ENCODE peak calls at places on chromosome 18, in five cellular contexts. One of them, this sample, is unnamed. For H3K4me1 and H3K36me3, the result is how much of the 10 kb centered on the place peaks cover.

GRCh38 chr18:33372442-33372841 is 68.1 kb downstream of the CCDC178 start:
- DNase-seq in MM.1S: no peak
- DNase-seq in tibial nerve: no peak
- DNase-seq in gastrocnemius medialis: no peak
- DNase-seq in heart right ventricle: no peak
- DNase-seq in this sample: no peak

GRCh38 chr18:63253018-63253417 is 66.6 kb downstream of the BCL2 start:
- DNase-seq in MM.1S: no peak
- DNase-seq in tibial nerve: no peak
- DNase-seq in gastrocnemius medialis: no peak
- DNase-seq in heart right ventricle: no peak
- DNase-seq in this sample: no peak

GRCh38 chr18:36397033-36397432 is 99.5 kb downstream of the FHOD3 start:
- DNase-seq in MM.1S: no peak
- DNase-seq in tibial nerve: no peak
- DNase-seq in gastrocnemius medialis: no peak
- DNase-seq in heart right ventricle: no peak
- DNase-seq in this sample: no peak

GRCh38 chr18:39529358-39529757 is 1963.8 kb upstream of the CELF4 start:
- DNase-seq in MM.1S: no peak
- DNase-seq in tibial nerve: no peak
- DNase-seq in gastrocnemius medialis: no peak
- DNase-seq in heart right ventricle: no peak
- DNase-seq in this sample: no peak

GRCh38 chr18:23992119-23992940 is 22.2 kb upstream of the TTC39C start:
- DNase-seq in MM.1S: no peak
- DNase-seq in tibial nerve: no peak
- DNase-seq in gastrocnemius medialis: no peak
- DNase-seq in heart right ventricle: peak
- DNase-seq in this sample: peak

GRCh38 chr18:68769423-68769822 is 28.5 kb upstream of the CCDC102B start:
- DNase-seq in MM.1S: no peak
- DNase-seq in tibial nerve: peak
- DNase-seq in gastrocnemius medialis: no peak
- DNase-seq in heart right ventricle: no peak
- DNase-seq in this sample: no peak

GRCh38 chr18:75161629-75162028 is 47.3 kb downstream of the PTGR3 start:
- DNase-seq in MM.1S: no peak
- DNase-seq in tibial nerve: peak
- DNase-seq in gastrocnemius medialis: no peak
- DNase-seq in heart right ventricle: peak
- DNase-seq in this sample: peak

GRCh38 chr18:42931501-42931900 is 184.0 kb downstream of the RIT2 start:
- DNase-seq in MM.1S: no peak
- DNase-seq in tibial nerve: no peak
- DNase-seq in gastrocnemius medialis: no peak
- DNase-seq in heart right ventricle: peak
- DNase-seq in this sample: no peak

GRCh38 chr18:80067321-80067720 is 33.1 kb downstream of the RBFA start:
- DNase-seq in MM.1S: no peak
- DNase-seq in tibial nerve: no peak
- DNase-seq in gastrocnemius medialis: no peak
- DNase-seq in heart right ventricle: no peak
- DNase-seq in this sample: no peak

GRCh38 chr18:56691530-56691929 is 40.4 kb downstream of the WDR7 start:
- DNase-seq in MM.1S: no peak
- DNase-seq in tibial nerve: no peak
- DNase-seq in gastrocnemius medialis: no peak
- DNase-seq in heart right ventricle: no peak
- DNase-seq in this sample: no peak

GRCh38 chr18:39149211-39149806 is 1583.7 kb upstream of the CELF4 start:
- DNase-seq in MM.1S: no peak
- DNase-seq in tibial nerve: no peak
- DNase-seq in gastrocnemius medialis: no peak
- DNase-seq in heart right ventricle: no peak
- DNase-seq in this sample: no peak

GRCh38 chr18:62739911-62740310 is 24.6 kb downstream of the PHLPP1 start:
- DNase-seq in MM.1S: no peak
- DNase-seq in tibial nerve: no peak
- DNase-seq in gastrocnemius medialis: no peak
- DNase-seq in heart right ventricle: no peak
- DNase-seq in this sample: no peak

GRCh38 chr18:79690586-79691482 is 11.2 kb downstream of the CTDP1 start:
- DNase-seq in MM.1S: no peak
- DNase-seq in tibial nerve: no peak
- DNase-seq in gastrocnemius medialis: no peak
- DNase-seq in heart right ventricle: no peak
- DNase-seq in this sample: no peak

GRCh38 chr18:13530879-13531387 is 195.4 kb downstream of the FAM210A start:
- DNase-seq in MM.1S: peak
- DNase-seq in tibial nerve: peak
- DNase-seq in gastrocnemius medialis: peak
- DNase-seq in heart right ventricle: peak
- DNase-seq in this sample: peak

GRCh38 chr18:67590571-67591141 is 74.1 kb upstream of the DSEL start:
- DNase-seq in MM.1S: peak
- DNase-seq in tibial nerve: no peak
- DNase-seq in gastrocnemius medialis: no peak
- DNase-seq in heart right ventricle: no peak
- DNase-seq in this sample: no peak

GRCh38 chr18:56747857-56748256 is 96.7 kb downstream of the WDR7 start:
- DNase-seq in MM.1S: no peak
- DNase-seq in tibial nerve: no peak
- DNase-seq in gastrocnemius medialis: no peak
- DNase-seq in heart right ventricle: no peak
- DNase-seq in this sample: no peak

GRCh38 chr18:33729556-33729955 is 151.5 kb downstream of the ASXL3 start:
- DNase-seq in MM.1S: no peak
- DNase-seq in tibial nerve: no peak
- DNase-seq in gastrocnemius medialis: no peak
- DNase-seq in heart right ventricle: no peak
- DNase-seq in this sample: no peak

GRCh38 chr18:47413327-47413726 is 161.9 kb upstream of the SKOR2 start:
- DNase-seq in MM.1S: no peak
- DNase-seq in tibial nerve: no peak
- DNase-seq in gastrocnemius medialis: no peak
- DNase-seq in heart right ventricle: no peak
- DNase-seq in this sample: no peak

GRCh38 chr18:6489977-6490376 is 75.3 kb upstream of the L3MBTL4 start:
- DNase-seq in MM.1S: no peak
- DNase-seq in tibial nerve: no peak
- DNase-seq in gastrocnemius medialis: no peak
- DNase-seq in heart right ventricle: no peak
- DNase-seq in this sample: no peak

GRCh38 chr18:53458266-53458665 is 766.2 kb downstream of the MBD2 start:
- DNase-seq in MM.1S: no peak
- DNase-seq in tibial nerve: no peak
- DNase-seq in gastrocnemius medialis: no peak
- DNase-seq in heart right ventricle: no peak
- DNase-seq in this sample: no peak

GRCh38 chr18:21093133-21093532 is 18.5 kb downstream of the ROCK1 start:
- DNase-seq in MM.1S: no peak
- DNase-seq in tibial nerve: no peak
- DNase-seq in gastrocnemius medialis: no peak
- DNase-seq in heart right ventricle: no peak
- DNase-seq in this sample: no peak

GRCh38 chr18:31046916-31047315 is 4.4 kb upstream of the DSC3 start:
- DNase-seq in MM.1S: no peak
- DNase-seq in tibial nerve: no peak
- DNase-seq in gastrocnemius medialis: no peak
- DNase-seq in heart right ventricle: no peak
- DNase-seq in this sample: no peak

GRCh38 chr18:32355896-32356295 is 114.8 kb downstream of the GAREM1 start:
- DNase-seq in MM.1S: no peak
- DNase-seq in tibial nerve: no peak
- DNase-seq in gastrocnemius medialis: no peak
- DNase-seq in heart right ventricle: no peak
- DNase-seq in this sample: no peak

GRCh38 chr18:62437520-62438329 is 85.1 kb upstream of the ZCCHC2 start:
- DNase-seq in MM.1S: no peak
- DNase-seq in tibial nerve: peak
- DNase-seq in gastrocnemius medialis: peak
- DNase-seq in heart right ventricle: no peak
- DNase-seq in this sample: peak

GRCh38 chr18:54119524-54120019 is 104.9 kb downstream of the MBD2 start:
- DNase-seq in MM.1S: peak
- DNase-seq in tibial nerve: peak
- DNase-seq in gastrocnemius medialis: no peak
- DNase-seq in heart right ventricle: peak
- DNase-seq in this sample: peak

GRCh38 chr18:13279181-13280065 is 60.9 kb downstream of the LDLRAD4 start:
- DNase-seq in MM.1S: no peak
- DNase-seq in tibial nerve: no peak
- DNase-seq in gastrocnemius medialis: no peak
- DNase-seq in heart right ventricle: no peak
- DNase-seq in this sample: no peak

GRCh38 chr18:69402219-69402989 is 1.7 kb downstream of the DOK6 start:
- DNase-seq in MM.1S: no peak
- DNase-seq in tibial nerve: no peak
- DNase-seq in gastrocnemius medialis: no peak
- DNase-seq in heart right ventricle: no peak
- DNase-seq in this sample: no peak

GRCh38 chr18:10406172-10406663 is 48.2 kb upstream of the APCDD1 start:
- DNase-seq in MM.1S: no peak
- DNase-seq in tibial nerve: no peak
- DNase-seq in gastrocnemius medialis: no peak
- DNase-seq in heart right ventricle: peak
- DNase-seq in this sample: no peak
- H3K4me1 ChIP-seq in MM.1S: under half
- H3K4me1 ChIP-seq in tibial nerve: under half
- H3K4me1 ChIP-seq in gastrocnemius medialis: under half
- H3K4me1 ChIP-seq in heart right ventricle: under half
- H3K4me1 ChIP-seq in this sample: under half

DNA sequence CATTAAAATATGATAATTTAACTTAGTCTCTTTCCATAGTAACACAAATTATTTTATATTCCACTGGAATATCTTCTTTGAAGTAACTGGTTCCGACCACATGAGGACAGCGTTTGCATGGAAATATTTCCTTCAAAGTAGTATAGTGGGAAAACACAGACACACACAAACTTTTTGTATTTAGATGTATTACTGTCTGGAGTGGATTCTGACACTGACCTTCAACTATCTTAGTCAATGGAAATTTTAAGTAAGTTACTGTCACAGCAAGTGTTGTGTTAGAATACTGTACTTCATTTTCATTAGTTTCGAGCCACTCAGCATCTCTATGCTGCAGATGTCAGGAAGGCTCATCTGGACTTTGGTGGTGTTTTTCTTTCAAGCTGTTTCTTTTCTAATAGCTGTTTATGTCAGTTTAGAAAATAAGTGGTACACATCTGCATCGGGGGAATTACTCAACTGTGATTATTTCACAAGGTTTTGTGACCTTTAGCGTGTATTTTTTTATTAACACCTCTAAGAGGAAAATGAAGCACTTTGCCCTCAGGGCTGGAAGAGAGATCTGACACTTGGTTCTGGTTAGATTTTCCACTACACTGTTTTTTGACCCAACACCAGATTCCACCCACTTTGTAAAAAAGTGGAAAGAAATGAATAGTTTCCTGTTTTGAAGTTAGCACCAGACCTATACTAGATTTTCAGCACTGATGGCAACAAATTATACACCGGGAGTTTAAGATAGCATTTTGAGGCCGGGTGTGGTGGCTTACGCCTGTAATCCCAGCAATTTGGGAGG is 18.9 kb upstream of the THOC1 start:
- DNase-seq in MM.1S: peak
- DNase-seq in tibial nerve: no peak
- DNase-seq in gastrocnemius medialis: no peak
- DNase-seq in heart right ventricle: no peak
- DNase-seq in this sample: no peak
- TF ChIP-seq CTCF in MM.1S: peak
- TF ChIP-seq CTCF in tibial nerve: peak
- TF ChIP-seq CTCF in gastrocnemius medialis: no peak
- TF ChIP-seq CTCF in heart right ventricle: peak
- TF ChIP-seq CTCF in this sample: peak

GRCh38 chr18:22283397-22283796 is 114.0 kb downstream of the GATA6 start:
- DNase-seq in MM.1S: no peak
- DNase-seq in tibial nerve: no peak
- DNase-seq in gastrocnemius medialis: no peak
- DNase-seq in heart right ventricle: no peak
- DNase-seq in this sample: no peak

GRCh38 chr18:22284581-22285230 is 115.3 kb downstream of the GATA6 start:
- DNase-seq in MM.1S: no peak
- DNase-seq in tibial nerve: no peak
- DNase-seq in gastrocnemius medialis: no peak
- DNase-seq in heart right ventricle: no peak
- DNase-seq in this sample: no peak

GRCh38 chr18:22285299-22286140 is 116.1 kb downstream of the GATA6 start:
- DNase-seq in MM.1S: no peak
- DNase-seq in tibial nerve: no peak
- DNase-seq in gastrocnemius medialis: no peak
- DNase-seq in heart right ventricle: no peak
- DNase-seq in this sample: no peak

GRCh38 chr18:22290004-22290403 is 120.6 kb downstream of the GATA6 start:
- DNase-seq in MM.1S: no peak
- DNase-seq in tibial nerve: no peak
- DNase-seq in gastrocnemius medialis: no peak
- DNase-seq in heart right ventricle: no peak
- DNase-seq in this sample: no peak

GRCh38 chr18:22286576-22286975 is 117.2 kb downstream of the GATA6 start:
- DNase-seq in MM.1S: no peak
- DNase-seq in tibial nerve: no peak
- DNase-seq in gastrocnemius medialis: no peak
- DNase-seq in heart right ventricle: no peak
- DNase-seq in this sample: no peak
- H3K36me3 ChIP-seq in MM.1S: under half
- H3K36me3 ChIP-seq in tibial nerve: under half
- H3K36me3 ChIP-seq in gastrocnemius medialis: under half
- H3K36me3 ChIP-seq in heart right ventricle: under half
- H3K36me3 ChIP-seq in this sample: under half

DNA sequence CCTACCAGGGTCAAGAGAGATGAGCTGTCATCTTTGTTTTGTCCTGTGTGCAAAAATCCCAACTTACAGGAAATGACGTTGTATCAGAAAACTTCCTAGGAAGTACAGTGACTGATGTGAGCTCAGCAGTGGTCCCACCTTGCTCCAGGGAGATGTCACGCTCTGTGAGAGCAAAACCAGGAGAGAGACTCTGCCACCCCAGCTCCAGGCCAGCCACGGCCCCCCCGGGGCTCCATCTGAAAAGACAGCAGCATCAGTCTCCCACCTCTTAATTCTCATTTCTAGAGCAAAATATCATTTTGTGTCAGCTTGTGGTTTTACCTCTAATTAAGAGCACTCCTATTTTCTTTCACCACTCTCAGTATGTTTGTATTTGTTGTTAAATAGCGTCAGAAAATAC is 57.5 kb downstream of the MYL12B start:
- DNase-seq in MM.1S: no peak
- DNase-seq in tibial nerve: no peak
- DNase-seq in gastrocnemius medialis: no peak
- DNase-seq in heart right ventricle: no peak
- DNase-seq in this sample: no peak
- H3K4me1 ChIP-seq in MM.1S: under half
- H3K4me1 ChIP-seq in tibial nerve: under half
- H3K4me1 ChIP-seq in gastrocnemius medialis: under half
- H3K4me1 ChIP-seq in heart right ventricle: under half
- H3K4me1 ChIP-seq in this sample: under half

GRCh38 chr18:5073026-5073944 is 123.8 kb downstream of the AKAIN1 start:
- DNase-seq in MM.1S: peak
- DNase-seq in tibial nerve: peak
- DNase-seq in gastrocnemius medialis: no peak
- DNase-seq in heart right ventricle: peak
- DNase-seq in this sample: no peak
- TF ChIP-seq CTCF in MM.1S: peak
- TF ChIP-seq CTCF in tibial nerve: peak
- TF ChIP-seq CTCF in gastrocnemius medialis: peak
- TF ChIP-seq CTCF in heart right ventricle: peak
- TF ChIP-seq CTCF in this sample: peak

GRCh38 chr18:52060612-52061259 is 279.3 kb upstream of the DCC start:
- DNase-seq in MM.1S: no peak
- DNase-seq in tibial nerve: no peak
- DNase-seq in gastrocnemius medialis: no peak
- DNase-seq in heart right ventricle: no peak
- DNase-seq in this sample: no peak
- H3K36me3 ChIP-seq in MM.1S: under half
- H3K36me3 ChIP-seq in tibial nerve: under half
- H3K36me3 ChIP-seq in gastrocnemius medialis: under half
- H3K36me3 ChIP-seq in heart right ventricle: under half
- H3K36me3 ChIP-seq in this sample: under half